ENCODE peak calls at places on chromosome 15, in six cellular contexts. Q is brain microvascular endothelial cell, O is colonic mucosa, S is cardiac fibroblast, R is mesenchymal stem cell, D is fibroblast of lung. Z is an unnamed sample.

GRCh38 chr15:57496946-57497944 is 94.5 kb upstream of the MYZAP start:
- DNase-seq in R (no peak), Q (no peak), O (peak), D (peak), S (no peak), Z (no peak)

GRCh38 chr15:92294759-92295158 is 98.9 kb upstream of the ST8SIA2 start:
- DNase-seq in O (no peak), D (no peak), Q (no peak), R (no peak), S (no peak), Z (no peak)

GRCh38 chr15:93800805-93801204 is 430.6 kb upstream of the MCTP2 start:
- DNase-seq in Q (no peak), D (no peak), S (no peak), O (no peak), R (no peak), Z (no peak)

GRCh38 chr15:47218295-47218694 is 499.0 kb upstream of the SEMA6D start:
- DNase-seq in Q (no peak), D (peak), R (no peak), O (no peak), S (no peak), Z (no peak)

GRCh38 chr15:92807971-92808571 is 92.1 kb upstream of the CHD2 start:
- DNase-seq in O (peak), D (no peak), R (peak), Q (no peak), S (peak), Z (peak)

GRCh38 chr15:77603616-77604406 is 28.9 kb downstream of the LINGO1 start:
- DNase-seq in S (no peak), R (no peak), O (no peak), D (no peak), Q (no peak), Z (no peak)

GRCh38 chr15:61651267-61651666 is 409.0 kb downstream of the VPS13C start:
- DNase-seq in Q (no peak), R (no peak), S (no peak), O (no peak), D (no peak), Z (no peak)

GRCh38 chr15:49741721-49742120 is 120.9 kb downstream of the DTWD1 start:
- DNase-seq in D (no peak), O (peak), Q (no peak), R (no peak), S (no peak), Z (no peak)

GRCh38 chr15:92655178-92655995 is at the start of gene FAM174B:
- DNase-seq in R (peak), S (no peak), O (peak), Q (no peak), D (peak), Z (peak)

GRCh38 chr15:80403712-80404056 is 498 bp upstream of the ARNT2 start:
- DNase-seq in R (no peak), D (peak), S (no peak), O (no peak), Q (no peak), Z (no peak)

GRCh38 chr15:72790302-72790955 is 6.9 kb upstream of the ADPGK start:
- DNase-seq in S (peak), O (no peak), Q (no peak), D (peak), R (no peak), Z (no peak)

GRCh38 chr15:60555814-60556213 is 76.9 kb upstream of the ICE2 start:
- DNase-seq in D (no peak), S (no peak), R (no peak), Q (no peak), O (no peak), Z (no peak)

GRCh38 chr15:67242665-67243064 is 11.8 kb downstream of the AAGAB start:
- DNase-seq in Q (no peak), R (no peak), O (no peak), S (peak), D (no peak), Z (peak)

GRCh38 chr15:89167267-89168176 is 53.9 kb downstream of the RLBP1 start:
- DNase-seq in Q (peak), S (peak), R (peak), D (peak), O (no peak), Z (peak)
- H3K4me3 ChIP-seq in Q (no peak), S (no peak), R (no peak), D (no peak), O (no peak), Z (peak)

DNA sequence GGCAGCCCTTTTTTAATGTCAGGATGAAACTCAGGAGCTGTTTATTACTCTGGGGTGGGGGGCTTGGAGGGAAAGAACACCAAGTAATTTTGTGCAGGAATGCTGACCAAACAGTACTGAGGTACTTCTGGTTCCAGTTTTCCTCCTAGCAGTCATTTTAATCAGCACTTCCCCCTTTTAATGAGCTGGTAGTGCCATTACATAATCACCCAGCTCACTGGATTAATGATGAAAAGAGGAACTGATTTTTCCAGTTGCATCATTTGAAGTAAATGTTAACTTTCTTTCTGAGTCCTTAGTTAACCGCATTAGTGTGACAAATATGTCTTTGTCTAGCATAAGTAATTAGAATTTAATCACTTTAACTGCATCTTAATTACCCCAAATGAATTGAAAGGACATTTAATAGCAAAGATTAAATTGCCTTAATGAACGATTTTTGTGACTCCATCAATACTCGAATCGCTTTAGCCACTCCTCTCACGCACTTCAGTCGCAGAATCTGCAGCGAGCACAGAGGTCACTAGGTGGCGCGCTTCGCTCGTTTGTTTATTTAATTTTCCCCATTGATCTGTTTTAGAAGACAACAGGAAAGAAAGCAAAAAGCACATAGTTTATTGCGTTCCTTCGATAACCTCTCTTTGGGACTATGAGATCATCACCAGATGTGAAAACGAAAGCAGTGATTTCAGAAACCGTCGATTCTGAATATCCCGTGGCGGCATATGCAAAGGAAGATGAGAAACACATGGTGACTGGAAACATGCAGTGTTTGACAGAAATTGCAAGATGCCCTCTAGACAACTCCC is 9.8 kb downstream of the ONECUT1 start:
- DNase-seq in Q (peak), D (peak), S (peak), R (peak), O (peak), Z (peak)
- H3K4me3 ChIP-seq in Q (no peak), D (peak), S (no peak), R (no peak), O (no peak), Z (no peak)

DNA sequence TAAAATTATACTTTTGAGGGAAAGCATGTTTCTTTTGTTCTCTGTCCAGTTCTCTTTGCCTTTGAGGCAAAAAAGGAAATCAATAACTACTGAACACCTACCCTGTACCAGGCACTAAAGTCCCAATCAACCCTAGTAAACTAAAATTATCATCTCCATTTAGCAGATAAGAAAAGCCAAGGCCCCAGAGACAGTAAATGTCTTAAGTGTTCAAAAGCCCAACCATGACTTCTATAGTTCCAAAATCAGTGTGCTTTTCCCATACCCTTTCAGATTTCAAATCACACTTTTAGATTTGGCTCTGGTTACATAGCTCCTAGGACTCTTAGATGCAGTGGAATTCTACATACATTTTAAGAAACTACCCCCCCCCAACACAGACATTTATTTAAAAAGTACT is 63.5 kb downstream of the UACA start:
- DNase-seq in Q (no peak), S (peak), R (no peak), O (no peak), D (no peak), Z (peak)
- H3K4me3 ChIP-seq in Q (no peak), S (no peak), R (no peak), O (no peak), D (peak), Z (peak)

DNA sequence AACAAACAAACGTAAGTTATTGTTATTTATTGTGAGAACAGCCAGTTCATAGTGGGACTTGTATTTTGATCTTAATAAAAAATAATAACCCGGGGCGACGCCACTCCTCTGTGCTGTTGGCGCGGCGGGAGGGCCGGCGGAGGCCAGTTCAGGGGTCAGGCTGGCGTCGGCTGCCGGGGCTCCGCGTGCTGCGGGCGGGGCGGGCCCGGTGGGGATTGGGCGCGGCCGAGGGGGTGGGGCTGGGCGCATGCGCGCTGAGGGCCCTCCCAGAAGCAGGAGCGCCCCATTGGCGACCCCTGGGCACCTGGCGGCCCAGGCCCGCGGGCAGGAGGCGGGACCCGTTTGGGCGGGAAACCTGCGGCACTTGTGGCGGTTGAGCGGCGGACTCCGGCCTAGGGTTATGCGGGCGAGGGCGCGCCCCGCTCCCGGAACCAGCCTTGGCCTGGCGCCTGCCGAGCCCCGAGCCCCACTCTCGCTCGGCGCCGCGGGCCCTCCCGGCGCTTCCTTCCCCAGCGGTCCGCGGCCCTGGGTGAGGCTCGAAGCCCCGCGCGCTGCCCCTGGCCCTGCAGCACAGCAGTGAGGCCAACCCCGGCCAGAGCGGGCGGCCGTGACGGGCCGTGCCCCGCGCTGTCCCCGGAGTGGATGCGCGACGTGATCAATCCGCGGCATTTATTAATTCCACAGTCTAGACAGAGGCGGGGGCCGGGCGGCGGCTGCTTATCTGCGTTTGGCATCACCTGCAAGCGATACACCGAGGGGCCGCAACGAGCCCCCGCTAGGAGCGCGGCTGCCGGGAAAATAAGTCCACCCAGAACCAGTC is 6.0 kb downstream of the ISL2 start:
- DNase-seq in R (no peak), D (no peak), S (no peak), Q (no peak), O (peak), Z (no peak)
- H3K4me3 ChIP-seq in R (no peak), D (no peak), S (no peak), Q (no peak), O (peak), Z (no peak)

GRCh38 chr15:59294961-59295741 is 77.5 kb downstream of the MYO1E start:
- DNase-seq in S (peak), D (peak), R (peak), O (peak), Q (peak), Z (peak)
- H3K4me3 ChIP-seq in S (no peak), D (no peak), R (no peak), O (no peak), Q (no peak), Z (no peak)

GRCh38 chr15:40097968-40098476 is 10.7 kb downstream of the BMF start:
- DNase-seq in D (no peak), S (peak), R (peak), Q (no peak), O (peak), Z (peak)

GRCh38 chr15:40100133-40100946 is 8.3 kb downstream of the BMF start:
- DNase-seq in R (no peak), S (no peak), D (no peak), O (no peak), Q (no peak), Z (no peak)

GRCh38 chr15:40096094-40096876 is 12.4 kb downstream of the BMF start:
- DNase-seq in S (no peak), O (no peak), Q (no peak), R (peak), D (no peak), Z (no peak)

GRCh38 chr15:40097096-40097967 is 11.3 kb downstream of the BMF start:
- DNase-seq in O (no peak), R (no peak), Q (no peak), D (no peak), S (no peak), Z (no peak)

DNA sequence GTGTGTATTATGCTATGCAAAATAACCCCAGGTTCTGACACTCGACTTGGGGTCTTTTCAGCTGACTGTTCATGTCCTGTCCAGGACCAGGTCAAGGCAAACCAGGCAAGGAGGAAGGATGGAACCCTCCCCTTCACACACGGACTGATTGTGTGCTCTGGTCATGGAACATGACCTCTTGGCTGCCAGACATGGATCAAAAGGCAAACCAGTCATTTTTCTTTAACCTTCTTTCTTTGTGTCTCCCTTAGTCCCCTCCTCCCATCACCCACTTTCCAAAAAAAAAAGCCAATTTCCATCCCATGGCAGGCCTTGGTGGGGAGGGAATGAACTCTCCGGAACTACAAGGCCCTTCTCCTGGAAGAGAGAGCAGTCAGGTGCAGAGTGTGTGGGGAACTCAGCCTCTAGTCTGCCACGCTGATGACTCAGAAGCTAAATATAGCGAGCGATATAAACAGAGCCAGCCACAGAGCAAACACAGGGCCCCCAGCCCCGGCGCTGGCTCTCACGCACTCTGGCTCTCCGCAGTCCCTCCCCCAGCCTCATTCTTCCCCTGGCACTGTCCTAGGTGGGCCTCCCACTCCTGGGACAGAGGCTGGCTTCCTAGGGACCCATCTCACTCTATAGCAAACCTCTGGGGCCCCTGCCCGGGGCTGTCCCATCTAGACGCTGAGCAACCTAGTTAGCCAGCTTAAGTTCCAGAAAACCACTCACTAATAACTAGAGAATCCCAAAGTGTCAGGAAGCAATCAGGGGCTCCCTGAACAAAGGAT is 10.0 kb downstream of the BMF start:
- DNase-seq in Q (peak), O (peak), S (peak), D (peak), R (peak), Z (peak)
- H3K4me3 ChIP-seq in Q (no peak), O (no peak), S (no peak), D (no peak), R (no peak), Z (no peak)

GRCh38 chr15:52100807-52101206 is 11.8 kb downstream of the BCL2L10 start:
- DNase-seq in S (peak), R (peak), Q (peak), O (peak), D (peak), Z (peak)
- H3K4me3 ChIP-seq in S (no peak), R (no peak), Q (no peak), O (no peak), D (no peak), Z (no peak)

GRCh38 chr15:85642054-85642692 is 152.6 kb downstream of the KLHL25 start:
- DNase-seq in S (no peak), O (no peak), D (no peak), Q (no peak), R (no peak), Z (no peak)
- H3K4me3 ChIP-seq in S (no peak), O (no peak), D (peak), Q (no peak), R (no peak), Z (no peak)

GRCh38 chr15:51619331-51620033 is 3.1 kb downstream of the DMXL2 start:
- DNase-seq in R (peak), O (no peak), Q (no peak), S (no peak), D (no peak), Z (no peak)

GRCh38 chr15:51622269-51623180 is at the start of gene DMXL2:
- DNase-seq in S (peak), Q (peak), R (peak), O (peak), D (peak), Z (peak)

GRCh38 chr15:51621917-51622268 is 678 bp downstream of the DMXL2 start:
- DNase-seq in Q (peak), R (peak), S (peak), O (peak), D (peak), Z (peak)

GRCh38 chr15:51621155-51621554 is 1.4 kb downstream of the DMXL2 start:
- DNase-seq in S (no peak), O (no peak), D (no peak), R (no peak), Q (no peak), Z (no peak)

DNA sequence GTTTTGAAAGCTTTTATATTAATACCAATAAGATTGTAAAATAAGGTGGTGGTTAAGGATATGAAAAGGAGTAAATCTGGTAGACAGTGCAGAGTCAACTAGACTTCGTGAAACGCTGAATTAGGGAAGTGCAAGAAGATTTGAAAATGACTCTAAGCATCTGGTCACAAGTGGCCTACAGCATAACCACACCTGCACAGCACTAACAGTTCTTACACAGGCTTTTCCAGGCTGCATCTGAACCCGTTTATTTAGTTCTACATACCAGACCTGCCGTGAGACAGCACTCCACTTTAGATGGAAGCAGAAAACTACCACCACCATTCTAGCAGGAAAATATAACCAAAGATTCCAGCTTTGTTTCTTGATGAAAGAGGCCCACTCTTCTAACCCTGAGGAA is 1.9 kb downstream of the DMXL2 start:
- DNase-seq in S (no peak), Q (no peak), R (no peak), O (no peak), D (no peak), Z (no peak)
- H3K4me3 ChIP-seq in S (no peak), Q (no peak), R (no peak), O (no peak), D (peak), Z (no peak)